ENCODE peak calls at places on chromosome 17, in four cellular contexts. One of them, this sample, is unnamed.
A peak's percentile ranks its signal among the peaks of the same experiment; 100 is the strongest.

GRCh38 chr17:64110436-64111152 is 19.4 kb downstream of the ERN1 start:
- DNase-seq in astrocyte of the cerebellum: no peak
- DNase-seq in left lobe of liver: no peak
- DNase-seq in stimulated activated CD8-positive, alpha-beta memory T cell treated with anti-CD3 and anti-CD28 coated beads, Interleukin-7, amount 100 ng/mL, for 1 hour: no peak
- DNase-seq in this sample: no peak

GRCh38 chr17:81388612-81389367 is 6.5 kb upstream of the BAHCC1 start:
- DNase-seq in left lobe of liver: no peak
- DNase-seq in astrocyte of the cerebellum: no peak
- DNase-seq in stimulated activated CD8-positive, alpha-beta memory T cell treated with anti-CD3 and anti-CD28 coated beads, Interleukin-7, amount 100 ng/mL, for 1 hour: no peak
- DNase-seq in this sample: no peak

GRCh38 chr17:30905742-30906100 is 317 bp downstream of the TEFM start:
- DNase-seq in stimulated activated CD8-positive, alpha-beta memory T cell treated with anti-CD3 and anti-CD28 coated beads, Interleukin-7, amount 100 ng/mL, for 1 hour: no peak
- DNase-seq in left lobe of liver: no peak
- DNase-seq in astrocyte of the cerebellum: no peak
- DNase-seq in this sample: no peak

GRCh38 chr17:69961488-69962145 is 113.4 kb upstream of the KCNJ16 start:
- DNase-seq in astrocyte of the cerebellum: peak; percentile 52
- DNase-seq in left lobe of liver: no peak
- DNase-seq in stimulated activated CD8-positive, alpha-beta memory T cell treated with anti-CD3 and anti-CD28 coated beads, Interleukin-7, amount 100 ng/mL, for 1 hour: no peak
- DNase-seq in this sample: peak; percentile 29

GRCh38 chr17:7745748-7746470 is 28.4 kb downstream of the DNAH2 start:
- DNase-seq in left lobe of liver: no peak
- DNase-seq in stimulated activated CD8-positive, alpha-beta memory T cell treated with anti-CD3 and anti-CD28 coated beads, Interleukin-7, amount 100 ng/mL, for 1 hour: no peak
- DNase-seq in astrocyte of the cerebellum: peak; percentile 58
- DNase-seq in this sample: no peak

GRCh38 chr17:80277751-80278671 is 17.4 kb downstream of the RNF213 start:
- DNase-seq in stimulated activated CD8-positive, alpha-beta memory T cell treated with anti-CD3 and anti-CD28 coated beads, Interleukin-7, amount 100 ng/mL, for 1 hour: no peak
- DNase-seq in left lobe of liver: no peak
- DNase-seq in astrocyte of the cerebellum: no peak
- DNase-seq in this sample: no peak

GRCh38 chr17:35668807-35669206 is 62.6 kb upstream of the RASL10B start:
- DNase-seq in left lobe of liver: no peak
- DNase-seq in stimulated activated CD8-positive, alpha-beta memory T cell treated with anti-CD3 and anti-CD28 coated beads, Interleukin-7, amount 100 ng/mL, for 1 hour: no peak
- DNase-seq in astrocyte of the cerebellum: no peak
- DNase-seq in this sample: no peak

GRCh38 chr17:75356260-75356937 is 49.1 kb downstream of the GRB2 start:
- DNase-seq in stimulated activated CD8-positive, alpha-beta memory T cell treated with anti-CD3 and anti-CD28 coated beads, Interleukin-7, amount 100 ng/mL, for 1 hour: no peak
- DNase-seq in astrocyte of the cerebellum: no peak
- DNase-seq in left lobe of liver: no peak
- DNase-seq in this sample: no peak